ENCODE peak calls at places on chromosomes 16 and 17, in six cellular contexts. E, T, K, M, P and N are unnamed samples.

GRCh38 chr16:8887952-8888560 is 5.9 kb downstream of the LITAFD start:
- DNase-seq in P (peak), E (no peak), K (peak), M (no peak), T (no peak), N (peak)

GRCh38 chr17:9023389-9024210 is 2.3 kb downstream of the NTN1 start:
- DNase-seq in M (no peak), P (no peak), E (no peak), K (no peak), T (no peak), N (no peak)

GRCh38 chr17:69669441-69670178 is 255.1 kb downstream of the MAP2K6 start:
- DNase-seq in M (no peak), T (no peak), P (no peak), E (no peak), K (no peak), N (no peak)

GRCh38 chr16:77359065-77359502 is 75.8 kb downstream of the ADAMTS18 start:
- DNase-seq in E (peak), P (no peak), M (no peak), T (no peak), K (peak), N (no peak)

GRCh38 chr16:1557576-1557975 is 24.1 kb downstream of the TMEM204 start:
- DNase-seq in M (no peak), P (no peak), K (no peak), T (no peak), E (no peak), N (no peak)

GRCh38 chr16:82671743-82672142 is 45.0 kb downstream of the CDH13 start:
- DNase-seq in M (no peak), K (no peak), P (no peak), E (no peak), T (no peak), N (no peak)

GRCh38 chr17:27809555-27809954 is 9.2 kb upstream of the NOS2 start:
- DNase-seq in T (no peak), P (no peak), E (no peak), M (no peak), K (no peak), N (no peak)

GRCh38 chr16:76232704-76233103 is 44.5 kb upstream of the CNTNAP4 start:
- DNase-seq in M (no peak), T (no peak), P (no peak), E (no peak), K (no peak), N (no peak)

GRCh38 chr17:63783522-63783921 is 9.6 kb downstream of the DDX42 start:
- DNase-seq in K (no peak), M (no peak), T (no peak), E (no peak), P (no peak), N (no peak)

GRCh38 chr17:63932008-63932561 is at the start of gene CD79B:
- DNase-seq in P (peak), T (no peak), K (no peak), M (no peak), E (no peak), N (no peak)

GRCh38 chr16:61237804-61238485 is 798.3 kb downstream of the CDH8 start:
- DNase-seq in E (no peak), P (no peak), M (no peak), K (no peak), T (no peak), N (no peak)

GRCh38 chr17:58385359-58385899 is 31.9 kb downstream of the RNF43 start:
- DNase-seq in M (no peak), K (no peak), T (no peak), P (no peak), E (no peak), N (no peak)

GRCh38 chr17:58387834-58388233 is 29.5 kb downstream of the RNF43 start:
- DNase-seq in M (no peak), P (no peak), K (no peak), E (peak), T (no peak), N (no peak)

GRCh38 chr17:58388302-58389190 is 28.8 kb downstream of the RNF43 start:
- DNase-seq in T (no peak), K (no peak), E (no peak), M (no peak), P (no peak), N (no peak)

GRCh38 chr17:58384900-58385299 is 32.4 kb downstream of the RNF43 start:
- DNase-seq in P (no peak), T (no peak), E (no peak), M (no peak), K (no peak), N (no peak)

DNA sequence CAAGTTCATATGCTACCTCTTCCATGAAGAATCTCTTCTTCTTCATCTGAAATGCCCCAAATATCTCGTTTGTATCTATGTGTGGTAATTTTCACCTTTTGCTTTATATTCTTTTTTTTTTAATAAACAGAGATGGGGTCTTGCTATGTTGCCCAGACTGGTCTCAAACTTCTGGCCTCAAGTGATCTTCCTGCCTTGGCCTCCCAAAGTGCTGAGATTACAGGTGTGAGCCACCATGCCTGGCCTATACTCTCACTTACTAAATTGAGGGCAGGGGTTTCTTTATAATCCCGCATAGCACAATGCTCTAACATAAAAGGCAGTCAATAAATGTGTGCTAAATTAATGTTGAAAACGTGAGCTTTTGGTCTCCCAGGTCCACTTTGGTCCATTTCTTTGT is 30.6 kb downstream of the RNF43 start:
- DNase-seq in E (no peak), P (no peak), T (no peak), M (no peak), K (no peak), N (no peak)
- H3K4me3 ChIP-seq in E (no peak), P (no peak), T (no peak), M (no peak), K (no peak), N (no peak)

GRCh38 chr17:1108560-1108809 is 71.3 kb downstream of the ABR start:
- DNase-seq in E (no peak), M (no peak), P (no peak), K (no peak), T (peak), N (no peak)

GRCh38 chr17:1108810-1109605 is 70.8 kb downstream of the ABR start:
- DNase-seq in E (peak), T (peak), M (no peak), K (peak), P (peak), N (peak)

GRCh38 chr17:1110524-1110843 is 69.3 kb downstream of the ABR start:
- DNase-seq in T (no peak), M (no peak), K (no peak), P (no peak), E (no peak), N (no peak)

GRCh38 chr17:1110844-1111598 is 68.8 kb downstream of the ABR start:
- DNase-seq in K (peak), P (peak), M (no peak), T (peak), E (peak), N (peak)

GRCh38 chr17:1109606-1110523 is 69.9 kb downstream of the ABR start:
- DNase-seq in M (no peak), K (no peak), T (peak), P (peak), E (peak), N (peak)
- TF ChIP-seq CTCF in M (no peak), K (no peak), T (no peak), P (no peak), E (no peak), N (no peak)

GRCh38 chr17:46818319-46818928 is at the start of gene WNT3:
- DNase-seq in P (no peak), T (no peak), M (peak), K (no peak), E (no peak), N (no peak)

GRCh38 chr17:46817151-46817900 is 1.2 kb downstream of the WNT3 start:
- DNase-seq in M (no peak), T (no peak), K (no peak), P (no peak), E (no peak), N (no peak)

GRCh38 chr17:46818929-46819859 is 702 bp upstream of the WNT3 start:
- DNase-seq in K (no peak), P (no peak), E (no peak), T (no peak), M (no peak), N (no peak)

GRCh38 chr17:46819906-46820351 is 1.4 kb upstream of the WNT3 start:
- DNase-seq in T (no peak), P (no peak), E (no peak), K (no peak), M (no peak), N (no peak)

GRCh38 chr17:46817901-46818209 is 637 bp downstream of the WNT3 start:
- DNase-seq in T (no peak), P (no peak), E (no peak), K (no peak), M (no peak), N (no peak)
- H3K4me3 ChIP-seq in T (no peak), P (no peak), E (no peak), K (no peak), M (no peak), N (no peak)

DNA sequence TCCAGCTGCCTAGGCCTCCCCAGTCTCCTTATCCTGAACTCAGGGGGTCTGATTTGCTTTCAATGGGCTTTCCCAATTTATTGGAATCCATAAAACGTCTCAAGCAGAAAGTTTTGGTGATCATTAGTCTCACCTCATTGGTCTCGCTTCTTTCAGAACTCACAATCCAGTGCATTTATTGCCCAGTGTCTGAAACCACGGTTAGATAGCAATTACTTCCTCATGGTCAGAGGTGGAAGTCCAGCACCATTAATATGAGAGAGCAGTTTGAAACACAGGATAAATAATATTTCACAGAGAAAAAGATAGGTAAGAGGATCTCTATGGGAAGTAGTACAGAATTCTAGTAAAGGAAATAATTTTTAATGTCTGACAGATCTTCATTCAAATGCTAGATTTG is 128.7 kb downstream of the TOX3 start:
- DNase-seq in E (no peak), P (no peak), K (no peak), T (no peak), M (no peak), N (no peak)
- TF ChIP-seq CTCF in E (no peak), P (no peak), K (no peak), T (no peak), M (no peak), N (no peak)

DNA sequence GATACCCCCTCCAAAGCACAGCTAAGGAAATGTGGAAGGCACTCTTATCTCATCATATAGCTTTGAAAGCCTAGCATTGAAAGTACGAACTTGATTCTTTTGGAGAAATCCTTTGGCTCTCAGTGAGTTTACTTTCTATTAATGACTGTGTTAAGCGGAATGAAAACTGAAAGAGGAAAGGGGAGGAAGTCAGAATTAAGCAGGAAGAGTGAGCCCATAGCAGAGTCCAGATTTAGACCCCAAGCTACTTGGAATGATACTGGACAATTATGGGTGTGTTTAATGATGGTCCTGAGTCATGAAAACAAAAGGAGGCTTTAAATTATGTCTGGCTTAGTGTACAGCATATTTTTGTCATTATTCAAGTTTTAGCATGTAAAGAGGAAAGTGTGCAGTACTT is 42.2 kb downstream of the TENT4B start:
- DNase-seq in K (peak), M (no peak), P (no peak), T (no peak), E (no peak), N (no peak)
- H3K4me3 ChIP-seq in K (no peak), M (no peak), P (no peak), T (no peak), E (no peak), N (no peak)

DNA sequence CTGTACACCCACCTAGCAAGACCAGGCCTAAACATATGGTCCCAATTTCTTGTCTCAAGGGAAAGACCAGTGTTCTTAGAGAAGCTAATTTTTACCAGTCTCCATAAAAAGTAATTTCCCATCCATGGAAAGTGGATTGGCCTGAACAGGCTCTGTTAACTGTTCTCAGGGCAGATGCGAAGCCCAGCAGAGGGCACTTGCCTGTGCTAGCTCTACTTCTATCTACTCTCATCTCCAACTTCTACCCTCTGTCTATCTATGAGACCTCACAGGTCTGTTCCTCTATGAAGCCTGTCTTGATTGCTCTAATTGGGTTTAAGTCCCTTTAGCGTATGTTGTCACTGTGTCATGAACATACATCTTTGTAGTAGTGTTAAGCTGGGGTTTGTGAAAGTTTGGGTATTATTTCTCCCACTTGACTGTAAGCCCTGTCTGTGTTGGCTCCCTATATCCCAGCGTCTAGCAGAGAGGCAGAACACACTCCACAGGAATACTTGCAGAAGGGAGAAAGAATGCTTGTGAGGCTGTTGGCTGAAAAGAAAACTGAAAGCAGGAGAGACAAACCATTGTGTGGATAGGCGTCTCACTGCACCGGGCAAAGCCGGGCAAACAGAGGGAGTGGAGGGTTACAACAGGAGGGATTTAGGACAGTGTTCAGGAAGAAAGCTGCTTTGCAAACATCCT is 167.2 kb upstream of the MAF start:
- DNase-seq in T (peak), M (no peak), P (peak), K (peak), E (peak), N (no peak)
- TF ChIP-seq CTCF in T (no peak), M (no peak), P (peak), K (peak), E (peak), N (no peak)

DNA sequence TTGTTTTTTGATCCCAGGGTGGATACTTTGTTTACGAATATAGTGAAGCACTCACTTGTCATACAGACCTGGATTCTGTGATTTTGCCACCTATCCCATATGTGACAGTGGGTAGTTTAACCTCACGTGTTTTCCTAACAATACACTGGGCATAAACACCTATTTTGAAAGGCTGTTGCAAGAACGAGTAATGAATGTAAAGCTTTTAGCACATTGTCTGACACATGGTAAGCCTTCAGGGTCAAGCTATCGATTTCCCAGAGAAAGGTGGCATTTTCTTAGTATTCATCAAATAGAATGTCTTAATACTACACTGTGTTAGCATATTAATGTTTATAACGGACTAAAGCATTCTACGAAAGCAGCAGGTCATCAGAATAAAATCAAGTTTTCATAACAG is 1.9 kb downstream of the CHTF8 start:
- DNase-seq in T (no peak), E (no peak), P (no peak), K (no peak), M (no peak), N (no peak)
- H3K4me3 ChIP-seq in T (no peak), E (no peak), P (no peak), K (peak), M (no peak), N (no peak)

DNA sequence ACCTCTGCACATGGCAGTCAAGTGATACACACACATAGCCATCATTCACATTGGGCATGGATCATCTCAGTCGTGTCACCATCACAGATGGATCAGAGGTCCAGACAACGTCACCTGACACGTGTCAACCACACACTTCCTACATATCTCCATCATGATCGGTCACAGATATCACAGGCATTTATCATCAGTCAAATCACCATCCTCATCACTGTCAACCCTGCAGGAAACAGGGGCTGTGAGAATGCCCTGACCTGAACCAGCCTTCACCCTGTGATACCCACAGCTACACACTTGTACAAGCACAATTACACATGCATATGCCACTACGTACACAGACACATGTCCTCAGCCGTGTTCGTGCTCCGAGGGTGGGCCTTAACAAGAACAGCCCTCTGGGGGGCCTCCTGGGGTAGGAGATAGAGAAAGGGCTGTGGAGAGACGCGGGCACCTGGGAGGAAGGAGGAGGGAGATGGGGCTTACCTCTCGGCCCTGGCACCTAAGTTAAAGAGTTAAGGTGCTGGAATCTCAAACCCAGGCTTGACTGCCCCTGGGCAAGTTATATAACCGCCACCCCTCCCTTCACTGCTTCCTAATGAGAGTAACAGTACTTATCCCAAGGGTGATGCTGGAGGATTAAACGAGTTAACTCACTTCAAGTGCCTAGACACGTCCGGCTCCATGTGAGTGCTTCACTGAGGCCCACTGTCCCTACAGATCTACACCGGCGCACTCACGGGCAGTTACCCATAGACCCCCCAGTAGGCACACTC is 1.1 kb downstream of the SLC12A4 start:
- DNase-seq in T (no peak), M (no peak), K (no peak), E (no peak), P (no peak), N (no peak)
- TF ChIP-seq CTCF in T (no peak), M (no peak), K (no peak), E (no peak), P (no peak), N (no peak)

GRCh38 chr17:72119280-72119962 is 1.4 kb upstream of the SOX9 start:
- DNase-seq in T (no peak), M (no peak), P (no peak), K (no peak), E (no peak), N (no peak)
- H3K4me3 ChIP-seq in T (peak), M (no peak), P (peak), K (peak), E (peak), N (no peak)

GRCh38 chr16:3797473-3797872 is 80.1 kb upstream of the TRAP1 start:
- DNase-seq in K (no peak), E (no peak), M (no peak), T (no peak), P (no peak), N (no peak)
- TF ChIP-seq CTCF in K (no peak), E (no peak), M (no peak), T (no peak), P (no peak), N (no peak)